ENCODE peak calls at places on chromosomes 11 and 22, in five cellular contexts. M, K, S, Z and A are unnamed samples.

GRCh38 chr11:14973621-14974020 is 1.5 kb upstream of the CALCA start:
- DNase-seq in M (no peak), K (no peak), S (peak; percentile 63), Z (no peak), A (no peak)

GRCh38 chr11:62898027-62898426 is 17.3 kb downstream of the SLC3A2 start:
- DNase-seq in M (no peak), K (no peak), S (no peak), Z (no peak), A (no peak)

GRCh38 chr11:45042560-45042959 is 91.9 kb upstream of the TP53I11 start:
- DNase-seq in M (peak; percentile 75), K (no peak), S (no peak), Z (no peak), A (no peak)

GRCh38 chr11:77127969-77128691 is at the start of gene MYO7A:
- DNase-seq in M (no peak), K (no peak), S (peak; percentile 73), Z (no peak), A (no peak)

GRCh38 chr11:639324-639977 is 2.4 kb downstream of the DRD4 start:
- DNase-seq in M (no peak), K (no peak), S (no peak), Z (no peak), A (no peak)

GRCh38 chr22:23060612-23061400 is 9.5 kb upstream of the GNAZ start:
- DNase-seq in M (no peak), K (no peak), S (peak; percentile 48), Z (peak; percentile 8), A (peak; percentile 11)

GRCh38 chr11:2376751-2377451 is at the start of gene CD81:
- DNase-seq in M (peak; percentile 61), K (no peak), S (peak; percentile 63), Z (peak; percentile 63), A (peak; percentile 69)

GRCh38 chr11:19712281-19713220 is at the start of gene NAV2:
- DNase-seq in M (peak; percentile 91), K (peak; percentile 61), S (peak; percentile 96), Z (peak; percentile 74), A (peak; percentile 83)

GRCh38 chr11:78653294-78653909 is 78.7 kb upstream of the NARS2 start:
- DNase-seq in M (no peak), K (no peak), S (no peak), Z (no peak), A (no peak)

GRCh38 chr11:123202155-123202714 is 7.2 kb upstream of the CLMP start:
- DNase-seq in M (no peak), K (no peak), S (no peak), Z (no peak), A (no peak)

GRCh38 chr22:47247609-47248240 is 485.3 kb downstream of the TBC1D22A start:
- DNase-seq in M (no peak), K (no peak), S (no peak), Z (no peak), A (no peak)

GRCh38 chr11:65254724-65255123 is 7.0 kb upstream of the POLA2 start:
- DNase-seq in M (no peak), K (no peak), S (peak; percentile 16), Z (no peak), A (no peak)

GRCh38 chr11:45209000-45209399 is 62.6 kb downstream of the PRDM11 start:
- DNase-seq in M (no peak), K (no peak), S (no peak), Z (no peak), A (no peak)

GRCh38 chr11:40445391-40445790 is 1014.1 kb downstream of the LRRC4C start:
- DNase-seq in M (no peak), K (no peak), S (no peak), Z (no peak), A (no peak)

GRCh38 chr11:104159356-104159755 is 4.6 kb downstream of the PDGFD start:
- DNase-seq in M (no peak), K (no peak), S (no peak), Z (no peak), A (no peak)

GRCh38 chr11:102802341-102802740 is 4.4 kb upstream of the MMP1 start:
- DNase-seq in M (no peak), K (no peak), S (no peak), Z (no peak), A (no peak)

GRCh38 chr11:11691296-11692141 is 69.7 kb upstream of the GALNT18 start:
- DNase-seq in M (no peak), K (no peak), S (no peak), Z (no peak), A (no peak)

GRCh38 chr11:721913-722811 is 16.1 kb downstream of the EPS8L2 start:
- DNase-seq in M (no peak), K (no peak), S (peak; percentile 77), Z (peak; percentile 51), A (no peak)

GRCh38 chr22:26617251-26618199 is at the start of gene CRYBB1:
- DNase-seq in M (no peak), K (no peak), S (no peak), Z (no peak), A (no peak)

GRCh38 chr11:11290354-11290753 is 62.7 kb downstream of the CSNK2A3 start:
- DNase-seq in M (no peak), K (no peak), S (no peak), Z (no peak), A (no peak)

GRCh38 chr11:130157111-130157510 is 2.5 kb upstream of the ST14 start:
- DNase-seq in M (no peak), K (no peak), S (no peak), Z (no peak), A (no peak)

GRCh38 chr11:72613977-72614376 is 60.2 kb downstream of the PDE2A start:
- DNase-seq in M (no peak), K (no peak), S (peak; percentile 83), Z (no peak), A (no peak)

GRCh38 chr22:43338766-43339345 is 4.3 kb downstream of the SCUBE1 start:
- DNase-seq in M (no peak), K (no peak), S (no peak), Z (no peak), A (no peak)

GRCh38 chr11:66329165-66329673 is 7.0 kb downstream of the RIN1 start:
- DNase-seq in M (no peak), K (no peak), S (no peak), Z (no peak), A (no peak)

GRCh38 chr11:4751201-4751600 is 18.5 kb downstream of the OR51F1 start:
- DNase-seq in M (no peak), K (no peak), S (no peak), Z (no peak), A (no peak)

GRCh38 chr11:15747671-15748070 is 608.7 kb downstream of the SOX6 start:
- DNase-seq in M (no peak), K (no peak), S (no peak), Z (no peak), A (no peak)

GRCh38 chr22:29346659-29347058 is 31.2 kb upstream of the RASL10A start:
- DNase-seq in M (no peak), K (no peak), S (no peak), Z (no peak), A (no peak)

GRCh38 chr11:107702723-107703122 is 9.1 kb downstream of the SLN start:
- DNase-seq in M (no peak), K (no peak), S (no peak), Z (no peak), A (no peak)

GRCh38 chr11:2213890-2214526 is 42.4 kb upstream of the TH start:
- DNase-seq in M (no peak), K (no peak), S (no peak), Z (peak; percentile 8), A (peak; percentile 12)

GRCh38 chr11:118918128-118918685 is 7.5 kb downstream of the BCL9L start:
- DNase-seq in M (peak; percentile 68), K (no peak), S (no peak), Z (peak; percentile 54), A (peak; percentile 41)

GRCh38 chr22:48538291-48538820 is 1289.3 kb downstream of the BRD1 start:
- DNase-seq in M (no peak), K (no peak), S (no peak), Z (no peak), A (no peak)

GRCh38 chr11:86741489-86742435 is 58.6 kb upstream of the PRSS23 start:
- DNase-seq in M (peak; percentile 60), K (no peak), S (no peak), Z (no peak), A (no peak)

GRCh38 chr11:7278314-7278917 is 26.7 kb downstream of the SYT9 start:
- DNase-seq in M (peak; percentile 33), K (no peak), S (no peak), Z (no peak), A (no peak)

GRCh38 chr11:72471005-72471898 is 36.9 kb upstream of the CLPB start:
- DNase-seq in M (peak; percentile 63), K (peak; percentile 26), S (peak; percentile 69), Z (peak; percentile 46), A (peak; percentile 44)

GRCh38 chr11:117180661-117181585 is 2.4 kb downstream of the SIDT2 start:
- DNase-seq in M (no peak), K (peak; percentile 35), S (peak; percentile 86), Z (peak; percentile 51), A (peak; percentile 38)
- TF ChIP-seq CTCF in M (no peak), K (no peak), S (peak; percentile 55), Z (peak; percentile 62), A (peak; percentile 57)

GRCh38 chr22:44669725-44670027 is 32.3 kb upstream of the PRR5 start:
- DNase-seq in M (no peak), K (no peak), S (no peak), Z (no peak), A (no peak)
- TF ChIP-seq CTCF in M (no peak), K (no peak), S (peak; percentile 22), Z (peak; percentile 13), A (peak; percentile 31)

GRCh38 chr22:45224988-45225731 is 15.5 kb downstream of the KIAA0930 start:
- DNase-seq in M (no peak), K (no peak), S (no peak), Z (no peak), A (no peak)
- TF ChIP-seq CTCF in M (no peak), K (no peak), S (no peak), Z (no peak), A (no peak)

GRCh38 chr11:64235427-64236161 is 1.2 kb downstream of the VEGFB start:
- DNase-seq in M (no peak), K (no peak), S (peak; percentile 65), Z (no peak), A (no peak)

GRCh38 chr11:64237484-64237951 is 3.1 kb downstream of the VEGFB start:
- DNase-seq in M (no peak), K (no peak), S (peak; percentile 87), Z (no peak), A (no peak)

GRCh38 chr11:64233913-64234839 is at the start of gene VEGFB:
- DNase-seq in M (no peak), K (no peak), S (peak; percentile 90), Z (peak; percentile 71), A (peak; percentile 61)

GRCh38 chr11:64232182-64233018 is 2.0 kb upstream of the VEGFB start:
- DNase-seq in M (no peak), K (no peak), S (peak; percentile 66), Z (no peak), A (no peak)

DNA sequence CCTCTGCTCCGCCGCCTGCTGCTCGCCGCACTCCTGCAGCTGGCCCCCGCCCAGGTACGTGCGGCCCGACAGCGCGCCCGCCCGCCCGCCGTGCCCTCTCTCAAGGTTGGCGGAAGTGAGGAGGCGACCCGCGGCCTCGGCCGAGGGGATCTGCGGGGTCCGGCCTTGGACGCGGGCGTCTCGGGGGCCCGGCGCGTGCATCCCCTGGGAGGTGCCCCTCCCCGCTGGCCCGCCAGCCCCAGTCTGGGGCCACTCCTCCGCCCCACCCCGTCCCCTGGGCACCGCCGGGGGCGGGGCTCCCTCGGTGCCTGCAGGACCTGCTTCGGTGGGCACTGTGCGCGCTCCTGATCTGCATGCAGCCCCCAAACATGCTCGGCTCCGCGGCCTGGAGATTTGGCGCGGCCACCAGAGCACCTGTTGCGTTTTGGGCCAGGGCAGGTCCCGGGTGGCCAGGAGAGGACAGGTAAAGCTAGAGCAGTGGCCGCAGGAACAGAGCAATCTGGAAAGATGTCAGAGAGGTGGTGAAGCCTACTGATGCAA is 526 bp downstream of the VEGFB start:
- DNase-seq in M (no peak), K (no peak), S (peak; percentile 83), Z (peak; percentile 62), A (peak; percentile 55)
- TF ChIP-seq CTCF in M (no peak), K (no peak), S (no peak), Z (no peak), A (no peak)